ENCODE peak calls at places on chromosomes 11 and 22, in six cellular contexts. One of them, this sample, is unnamed.

GRCh38 chr22:26476705-26477340 is 6.8 kb downstream of the HPS4 start:
- DNase-seq in memory B cell: no peak
- DNase-seq in stimulated activated CD4-positive, alpha-beta T cell treated with anti-CD3 and anti-CD28 coated beads, Interleukin-4, amount 100 ng/mL, for 48 hours: no peak
- DNase-seq in brain microvascular endothelial cell: peak
- DNase-seq in stimulated activated naive CD8-positive, alpha-beta T cell treated with anti-CD3 and anti-CD28 coated beads, Interleukin-15, Interleukin-2, amounts not matched to agents 100 U/mL and 50 U/mL, for 24 hours: no peak
- DNase-seq in left lung: no peak
- DNase-seq in this sample: no peak

GRCh38 chr22:22060200-22061084 is 77.9 kb upstream of the TOP3B start:
- DNase-seq in left lung: peak
- DNase-seq in brain microvascular endothelial cell: peak
- DNase-seq in stimulated activated CD4-positive, alpha-beta T cell treated with anti-CD3 and anti-CD28 coated beads, Interleukin-4, amount 100 ng/mL, for 48 hours: peak
- DNase-seq in memory B cell: peak
- DNase-seq in stimulated activated naive CD8-positive, alpha-beta T cell treated with anti-CD3 and anti-CD28 coated beads, Interleukin-15, Interleukin-2, amounts not matched to agents 100 U/mL and 50 U/mL, for 24 hours: peak
- DNase-seq in this sample: peak

GRCh38 chr11:16195659-16196058 is 160.7 kb downstream of the SOX6 start:
- DNase-seq in brain microvascular endothelial cell: peak
- DNase-seq in memory B cell: no peak
- DNase-seq in stimulated activated naive CD8-positive, alpha-beta T cell treated with anti-CD3 and anti-CD28 coated beads, Interleukin-15, Interleukin-2, amounts not matched to agents 100 U/mL and 50 U/mL, for 24 hours: no peak
- DNase-seq in stimulated activated CD4-positive, alpha-beta T cell treated with anti-CD3 and anti-CD28 coated beads, Interleukin-4, amount 100 ng/mL, for 48 hours: no peak
- DNase-seq in left lung: no peak
- DNase-seq in this sample: peak

GRCh38 chr11:3859373-3859881 is 4.0 kb downstream of the STIM1 start:
- DNase-seq in memory B cell: no peak
- DNase-seq in stimulated activated naive CD8-positive, alpha-beta T cell treated with anti-CD3 and anti-CD28 coated beads, Interleukin-15, Interleukin-2, amounts not matched to agents 100 U/mL and 50 U/mL, for 24 hours: peak
- DNase-seq in left lung: no peak
- DNase-seq in stimulated activated CD4-positive, alpha-beta T cell treated with anti-CD3 and anti-CD28 coated beads, Interleukin-4, amount 100 ng/mL, for 48 hours: no peak
- DNase-seq in brain microvascular endothelial cell: no peak
- DNase-seq in this sample: no peak

GRCh38 chr11:45262900-45263299 is 23.2 kb downstream of the SYT13 start:
- DNase-seq in brain microvascular endothelial cell: no peak
- DNase-seq in stimulated activated CD4-positive, alpha-beta T cell treated with anti-CD3 and anti-CD28 coated beads, Interleukin-4, amount 100 ng/mL, for 48 hours: no peak
- DNase-seq in stimulated activated naive CD8-positive, alpha-beta T cell treated with anti-CD3 and anti-CD28 coated beads, Interleukin-15, Interleukin-2, amounts not matched to agents 100 U/mL and 50 U/mL, for 24 hours: no peak
- DNase-seq in memory B cell: no peak
- DNase-seq in left lung: no peak
- DNase-seq in this sample: no peak

GRCh38 chr11:111194789-111195188 is 50.7 kb upstream of the POU2AF2 start:
- DNase-seq in stimulated activated CD4-positive, alpha-beta T cell treated with anti-CD3 and anti-CD28 coated beads, Interleukin-4, amount 100 ng/mL, for 48 hours: no peak
- DNase-seq in left lung: no peak
- DNase-seq in stimulated activated naive CD8-positive, alpha-beta T cell treated with anti-CD3 and anti-CD28 coated beads, Interleukin-15, Interleukin-2, amounts not matched to agents 100 U/mL and 50 U/mL, for 24 hours: no peak
- DNase-seq in brain microvascular endothelial cell: no peak
- DNase-seq in memory B cell: no peak
- DNase-seq in this sample: no peak

GRCh38 chr11:16827139-16827538 is 88.7 kb downstream of the C11orf58 start:
- DNase-seq in left lung: no peak
- DNase-seq in memory B cell: no peak
- DNase-seq in stimulated activated CD4-positive, alpha-beta T cell treated with anti-CD3 and anti-CD28 coated beads, Interleukin-4, amount 100 ng/mL, for 48 hours: no peak
- DNase-seq in stimulated activated naive CD8-positive, alpha-beta T cell treated with anti-CD3 and anti-CD28 coated beads, Interleukin-15, Interleukin-2, amounts not matched to agents 100 U/mL and 50 U/mL, for 24 hours: no peak
- DNase-seq in brain microvascular endothelial cell: no peak
- DNase-seq in this sample: no peak

GRCh38 chr11:125945797-125946520 is at the start of gene VSIG10L2:
- DNase-seq in left lung: no peak
- DNase-seq in stimulated activated CD4-positive, alpha-beta T cell treated with anti-CD3 and anti-CD28 coated beads, Interleukin-4, amount 100 ng/mL, for 48 hours: no peak
- DNase-seq in stimulated activated naive CD8-positive, alpha-beta T cell treated with anti-CD3 and anti-CD28 coated beads, Interleukin-15, Interleukin-2, amounts not matched to agents 100 U/mL and 50 U/mL, for 24 hours: no peak
- DNase-seq in brain microvascular endothelial cell: no peak
- DNase-seq in memory B cell: no peak
- DNase-seq in this sample: no peak

GRCh38 chr22:23401111-23401909 is 178.8 kb downstream of the IGLL1 start:
- DNase-seq in stimulated activated naive CD8-positive, alpha-beta T cell treated with anti-CD3 and anti-CD28 coated beads, Interleukin-15, Interleukin-2, amounts not matched to agents 100 U/mL and 50 U/mL, for 24 hours: no peak
- DNase-seq in stimulated activated CD4-positive, alpha-beta T cell treated with anti-CD3 and anti-CD28 coated beads, Interleukin-4, amount 100 ng/mL, for 48 hours: no peak
- DNase-seq in left lung: peak
- DNase-seq in memory B cell: no peak
- DNase-seq in brain microvascular endothelial cell: peak
- DNase-seq in this sample: peak

GRCh38 chr11:134014502-134014901 is 54.4 kb upstream of the JAM3 start:
- DNase-seq in brain microvascular endothelial cell: no peak
- DNase-seq in stimulated activated naive CD8-positive, alpha-beta T cell treated with anti-CD3 and anti-CD28 coated beads, Interleukin-15, Interleukin-2, amounts not matched to agents 100 U/mL and 50 U/mL, for 24 hours: no peak
- DNase-seq in memory B cell: no peak
- DNase-seq in stimulated activated CD4-positive, alpha-beta T cell treated with anti-CD3 and anti-CD28 coated beads, Interleukin-4, amount 100 ng/mL, for 48 hours: no peak
- DNase-seq in left lung: no peak
- DNase-seq in this sample: peak

GRCh38 chr11:82980292-82980691 is 78.8 kb downstream of the DDIAS start:
- DNase-seq in left lung: no peak
- DNase-seq in brain microvascular endothelial cell: peak
- DNase-seq in memory B cell: no peak
- DNase-seq in stimulated activated CD4-positive, alpha-beta T cell treated with anti-CD3 and anti-CD28 coated beads, Interleukin-4, amount 100 ng/mL, for 48 hours: no peak
- DNase-seq in stimulated activated naive CD8-positive, alpha-beta T cell treated with anti-CD3 and anti-CD28 coated beads, Interleukin-15, Interleukin-2, amounts not matched to agents 100 U/mL and 50 U/mL, for 24 hours: no peak
- DNase-seq in this sample: peak

GRCh38 chr11:85710912-85711311 is 24.9 kb upstream of the CCDC89 start:
- DNase-seq in stimulated activated CD4-positive, alpha-beta T cell treated with anti-CD3 and anti-CD28 coated beads, Interleukin-4, amount 100 ng/mL, for 48 hours: no peak
- DNase-seq in left lung: no peak
- DNase-seq in stimulated activated naive CD8-positive, alpha-beta T cell treated with anti-CD3 and anti-CD28 coated beads, Interleukin-15, Interleukin-2, amounts not matched to agents 100 U/mL and 50 U/mL, for 24 hours: no peak
- DNase-seq in memory B cell: no peak
- DNase-seq in brain microvascular endothelial cell: no peak
- DNase-seq in this sample: no peak

GRCh38 chr11:68542617-68543016 is 82.1 kb downstream of the PPP6R3 start:
- DNase-seq in stimulated activated naive CD8-positive, alpha-beta T cell treated with anti-CD3 and anti-CD28 coated beads, Interleukin-15, Interleukin-2, amounts not matched to agents 100 U/mL and 50 U/mL, for 24 hours: no peak
- DNase-seq in stimulated activated CD4-positive, alpha-beta T cell treated with anti-CD3 and anti-CD28 coated beads, Interleukin-4, amount 100 ng/mL, for 48 hours: no peak
- DNase-seq in memory B cell: no peak
- DNase-seq in left lung: no peak
- DNase-seq in brain microvascular endothelial cell: peak
- DNase-seq in this sample: peak

GRCh38 chr11:62336949-62337681 is at the start of gene ASRGL1:
- DNase-seq in stimulated activated naive CD8-positive, alpha-beta T cell treated with anti-CD3 and anti-CD28 coated beads, Interleukin-15, Interleukin-2, amounts not matched to agents 100 U/mL and 50 U/mL, for 24 hours: peak
- DNase-seq in stimulated activated CD4-positive, alpha-beta T cell treated with anti-CD3 and anti-CD28 coated beads, Interleukin-4, amount 100 ng/mL, for 48 hours: peak
- DNase-seq in left lung: peak
- DNase-seq in brain microvascular endothelial cell: peak
- DNase-seq in memory B cell: peak
- DNase-seq in this sample: peak

GRCh38 chr11:64974124-64974523 is 2.2 kb upstream of the MAJIN start:
- DNase-seq in left lung: no peak
- DNase-seq in stimulated activated CD4-positive, alpha-beta T cell treated with anti-CD3 and anti-CD28 coated beads, Interleukin-4, amount 100 ng/mL, for 48 hours: no peak
- DNase-seq in memory B cell: no peak
- DNase-seq in stimulated activated naive CD8-positive, alpha-beta T cell treated with anti-CD3 and anti-CD28 coated beads, Interleukin-15, Interleukin-2, amounts not matched to agents 100 U/mL and 50 U/mL, for 24 hours: no peak
- DNase-seq in brain microvascular endothelial cell: no peak
- DNase-seq in this sample: no peak

GRCh38 chr11:35079581-35079980 is 59.4 kb upstream of the CD44 start:
- DNase-seq in left lung: no peak
- DNase-seq in brain microvascular endothelial cell: no peak
- DNase-seq in stimulated activated naive CD8-positive, alpha-beta T cell treated with anti-CD3 and anti-CD28 coated beads, Interleukin-15, Interleukin-2, amounts not matched to agents 100 U/mL and 50 U/mL, for 24 hours: no peak
- DNase-seq in stimulated activated CD4-positive, alpha-beta T cell treated with anti-CD3 and anti-CD28 coated beads, Interleukin-4, amount 100 ng/mL, for 48 hours: no peak
- DNase-seq in memory B cell: no peak
- DNase-seq in this sample: no peak

GRCh38 chr11:114059278-114059983 is at the start of gene ZBTB16:
- DNase-seq in memory B cell: no peak
- DNase-seq in brain microvascular endothelial cell: no peak
- DNase-seq in stimulated activated CD4-positive, alpha-beta T cell treated with anti-CD3 and anti-CD28 coated beads, Interleukin-4, amount 100 ng/mL, for 48 hours: no peak
- DNase-seq in left lung: peak
- DNase-seq in stimulated activated naive CD8-positive, alpha-beta T cell treated with anti-CD3 and anti-CD28 coated beads, Interleukin-15, Interleukin-2, amounts not matched to agents 100 U/mL and 50 U/mL, for 24 hours: peak
- DNase-seq in this sample: peak

This sample was measured in AG20443.